ENCODE peak calls at places on chromosome 15, in ten cellular contexts. One of them, this sample, is unnamed.

GRCh38 chr15:69414702-69415161 is 583 bp downstream of the KIF23 start:
- DNase-seq in AG08395: peak; percentile 87
- DNase-seq in transverse colon: peak; percentile 20
- DNase-seq in posterior cingulate gyrus: no peak
- DNase-seq in GM03348: peak; percentile 88
- DNase-seq in lung microvascular endothelial cell: peak; percentile 78
- DNase-seq in Caki2: peak; percentile 71
- DNase-seq in effector CD4-positive, alpha-beta T cell: no peak
- DNase-seq in NCI-H2029: no peak
- DNase-seq in cardiac muscle cell: peak; percentile 95
- DNase-seq in this sample: peak; percentile 85

GRCh38 chr15:100923902-100924301 is 4.7 kb downstream of the LRRK1 start:
- DNase-seq in AG08395: no peak
- DNase-seq in transverse colon: no peak
- DNase-seq in posterior cingulate gyrus: no peak
- DNase-seq in GM03348: no peak
- DNase-seq in lung microvascular endothelial cell: no peak
- DNase-seq in Caki2: no peak
- DNase-seq in effector CD4-positive, alpha-beta T cell: no peak
- DNase-seq in NCI-H2029: no peak
- DNase-seq in cardiac muscle cell: no peak
- DNase-seq in this sample: no peak

GRCh38 chr15:70488002-70488605 is 275.3 kb downstream of the UACA start:
- DNase-seq in AG08395: peak; percentile 78
- DNase-seq in transverse colon: peak; percentile 78
- DNase-seq in posterior cingulate gyrus: peak; percentile 90
- DNase-seq in GM03348: peak; percentile 84
- DNase-seq in lung microvascular endothelial cell: peak; percentile 71
- DNase-seq in Caki2: peak; percentile 59
- DNase-seq in effector CD4-positive, alpha-beta T cell: peak; percentile 59
- DNase-seq in NCI-H2029: no peak
- DNase-seq in cardiac muscle cell: peak; percentile 85
- DNase-seq in this sample: peak; percentile 82

GRCh38 chr15:66542896-66543295 is 22.9 kb downstream of the LCTL start:
- DNase-seq in AG08395: no peak
- DNase-seq in transverse colon: no peak
- DNase-seq in posterior cingulate gyrus: no peak
- DNase-seq in GM03348: no peak
- DNase-seq in lung microvascular endothelial cell: no peak
- DNase-seq in Caki2: no peak
- DNase-seq in effector CD4-positive, alpha-beta T cell: no peak
- DNase-seq in NCI-H2029: no peak
- DNase-seq in cardiac muscle cell: no peak
- DNase-seq in this sample: no peak

GRCh38 chr15:47963265-47963664 is 157.5 kb upstream of the SLC24A5 start:
- DNase-seq in AG08395: no peak
- DNase-seq in transverse colon: no peak
- DNase-seq in posterior cingulate gyrus: no peak
- DNase-seq in GM03348: no peak
- DNase-seq in lung microvascular endothelial cell: no peak
- DNase-seq in Caki2: no peak
- DNase-seq in effector CD4-positive, alpha-beta T cell: no peak
- DNase-seq in NCI-H2029: no peak
- DNase-seq in cardiac muscle cell: no peak
- DNase-seq in this sample: no peak

GRCh38 chr15:90680371-90680935 is 36.7 kb upstream of the BLM start:
- DNase-seq in AG08395: peak; percentile 91
- DNase-seq in transverse colon: no peak
- DNase-seq in posterior cingulate gyrus: no peak
- DNase-seq in GM03348: peak; percentile 86
- DNase-seq in lung microvascular endothelial cell: peak; percentile 56
- DNase-seq in Caki2: peak; percentile 54
- DNase-seq in effector CD4-positive, alpha-beta T cell: no peak
- DNase-seq in NCI-H2029: no peak
- DNase-seq in cardiac muscle cell: peak; percentile 86
- DNase-seq in this sample: peak; percentile 80

GRCh38 chr15:58527573-58528196 is 95.9 kb downstream of the LIPC start:
- DNase-seq in AG08395: no peak
- DNase-seq in transverse colon: no peak
- DNase-seq in posterior cingulate gyrus: no peak
- DNase-seq in GM03348: no peak
- DNase-seq in lung microvascular endothelial cell: no peak
- DNase-seq in Caki2: no peak
- DNase-seq in effector CD4-positive, alpha-beta T cell: no peak
- DNase-seq in NCI-H2029: no peak
- DNase-seq in cardiac muscle cell: no peak
- DNase-seq in this sample: no peak

GRCh38 chr15:50876260-50876988 is 32.1 kb upstream of the AP4E1 start:
- DNase-seq in AG08395: no peak
- DNase-seq in transverse colon: peak; percentile 62
- DNase-seq in posterior cingulate gyrus: no peak
- DNase-seq in GM03348: no peak
- DNase-seq in lung microvascular endothelial cell: no peak
- DNase-seq in Caki2: no peak
- DNase-seq in effector CD4-positive, alpha-beta T cell: no peak
- DNase-seq in NCI-H2029: no peak
- DNase-seq in cardiac muscle cell: no peak
- DNase-seq in this sample: no peak

GRCh38 chr15:51780636-51781035 is 29.2 kb downstream of the TMOD2 start:
- DNase-seq in AG08395: no peak
- DNase-seq in transverse colon: no peak
- DNase-seq in posterior cingulate gyrus: no peak
- DNase-seq in GM03348: no peak
- DNase-seq in lung microvascular endothelial cell: no peak
- DNase-seq in Caki2: no peak
- DNase-seq in effector CD4-positive, alpha-beta T cell: no peak
- DNase-seq in NCI-H2029: no peak
- DNase-seq in cardiac muscle cell: no peak
- DNase-seq in this sample: no peak

GRCh38 chr15:45648521-45649200 is 13.8 kb downstream of the SQOR start:
- DNase-seq in AG08395: peak; percentile 47
- DNase-seq in transverse colon: no peak
- DNase-seq in posterior cingulate gyrus: no peak
- DNase-seq in GM03348: peak; percentile 44
- DNase-seq in lung microvascular endothelial cell: peak; percentile 40
- DNase-seq in Caki2: peak; percentile 57
- DNase-seq in effector CD4-positive, alpha-beta T cell: no peak
- DNase-seq in NCI-H2029: peak; percentile 18
- DNase-seq in cardiac muscle cell: peak; percentile 57
- DNase-seq in this sample: peak; percentile 55

GRCh38 chr15:35999211-35999610 is 453.2 kb upstream of the DPH6 start:
- DNase-seq in AG08395: no peak
- DNase-seq in transverse colon: no peak
- DNase-seq in posterior cingulate gyrus: no peak
- DNase-seq in GM03348: no peak
- DNase-seq in lung microvascular endothelial cell: no peak
- DNase-seq in Caki2: no peak
- DNase-seq in effector CD4-positive, alpha-beta T cell: no peak
- DNase-seq in NCI-H2029: no peak
- DNase-seq in cardiac muscle cell: no peak
- DNase-seq in this sample: no peak

GRCh38 chr15:77819841-77820728 is 187.4 kb upstream of the LINGO1 start:
- DNase-seq in AG08395: no peak
- DNase-seq in transverse colon: peak; percentile 27
- DNase-seq in posterior cingulate gyrus: peak; percentile 91
- DNase-seq in GM03348: peak; percentile 37
- DNase-seq in lung microvascular endothelial cell: no peak
- DNase-seq in Caki2: peak; percentile 56
- DNase-seq in effector CD4-positive, alpha-beta T cell: no peak
- DNase-seq in NCI-H2029: no peak
- DNase-seq in cardiac muscle cell: peak; percentile 16
- DNase-seq in this sample: peak; percentile 56

GRCh38 chr15:35723120-35723707 is 177.2 kb upstream of the DPH6 start:
- DNase-seq in AG08395: no peak
- DNase-seq in transverse colon: no peak
- DNase-seq in posterior cingulate gyrus: no peak
- DNase-seq in GM03348: no peak
- DNase-seq in lung microvascular endothelial cell: no peak
- DNase-seq in Caki2: no peak
- DNase-seq in effector CD4-positive, alpha-beta T cell: no peak
- DNase-seq in NCI-H2029: no peak
- DNase-seq in cardiac muscle cell: no peak
- DNase-seq in this sample: no peak

GRCh38 chr15:66294157-66294931 is 976 bp downstream of the DIS3L start:
- DNase-seq in AG08395: peak; percentile 80
- DNase-seq in transverse colon: peak; percentile 42
- DNase-seq in posterior cingulate gyrus: no peak
- DNase-seq in GM03348: peak; percentile 73
- DNase-seq in lung microvascular endothelial cell: peak; percentile 57
- DNase-seq in Caki2: peak; percentile 58
- DNase-seq in effector CD4-positive, alpha-beta T cell: no peak
- DNase-seq in NCI-H2029: no peak
- DNase-seq in cardiac muscle cell: peak; percentile 83
- DNase-seq in this sample: peak; percentile 63

GRCh38 chr15:65211157-65211982 is at the start of gene CILP:
- DNase-seq in AG08395: peak; percentile 28
- DNase-seq in transverse colon: no peak
- DNase-seq in posterior cingulate gyrus: no peak
- DNase-seq in GM03348: peak; percentile 50
- DNase-seq in lung microvascular endothelial cell: no peak
- DNase-seq in Caki2: no peak
- DNase-seq in effector CD4-positive, alpha-beta T cell: no peak
- DNase-seq in NCI-H2029: no peak
- DNase-seq in cardiac muscle cell: peak; percentile 71
- DNase-seq in this sample: peak; percentile 37

GRCh38 chr15:101115887-101116680 is 135.8 kb downstream of the CHSY1 start:
- DNase-seq in AG08395: peak; percentile 55
- DNase-seq in transverse colon: no peak
- DNase-seq in posterior cingulate gyrus: peak; percentile 80
- DNase-seq in GM03348: peak; percentile 78
- DNase-seq in lung microvascular endothelial cell: no peak
- DNase-seq in Caki2: no peak
- DNase-seq in effector CD4-positive, alpha-beta T cell: no peak
- DNase-seq in NCI-H2029: no peak
- DNase-seq in cardiac muscle cell: peak; percentile 89
- DNase-seq in this sample: peak; percentile 30

GRCh38 chr15:82595766-82596165 is 51.4 kb downstream of the CPEB1 start:
- DNase-seq in AG08395: no peak
- DNase-seq in transverse colon: no peak
- DNase-seq in posterior cingulate gyrus: no peak
- DNase-seq in GM03348: no peak
- DNase-seq in lung microvascular endothelial cell: no peak
- DNase-seq in Caki2: no peak
- DNase-seq in effector CD4-positive, alpha-beta T cell: no peak
- DNase-seq in NCI-H2029: no peak
- DNase-seq in cardiac muscle cell: no peak
- DNase-seq in this sample: no peak

GRCh38 chr15:71386448-71387236 is 271.4 kb downstream of the THSD4 start:
- DNase-seq in AG08395: no peak
- DNase-seq in transverse colon: no peak
- DNase-seq in posterior cingulate gyrus: no peak
- DNase-seq in GM03348: no peak
- DNase-seq in lung microvascular endothelial cell: peak; percentile 33
- DNase-seq in Caki2: no peak
- DNase-seq in effector CD4-positive, alpha-beta T cell: no peak
- DNase-seq in NCI-H2029: no peak
- DNase-seq in cardiac muscle cell: peak; percentile 30
- DNase-seq in this sample: peak; percentile 12

GRCh38 chr15:77400258-77400657 is 19.6 kb downstream of the PEAK1 start:
- DNase-seq in AG08395: no peak
- DNase-seq in transverse colon: no peak
- DNase-seq in posterior cingulate gyrus: no peak
- DNase-seq in GM03348: no peak
- DNase-seq in lung microvascular endothelial cell: no peak
- DNase-seq in Caki2: no peak
- DNase-seq in effector CD4-positive, alpha-beta T cell: no peak
- DNase-seq in NCI-H2029: no peak
- DNase-seq in cardiac muscle cell: no peak
- DNase-seq in this sample: no peak

GRCh38 chr15:94287794-94288246 is 56.5 kb downstream of the MCTP2 start:
- DNase-seq in AG08395: no peak
- DNase-seq in transverse colon: peak; percentile 43
- DNase-seq in posterior cingulate gyrus: no peak
- DNase-seq in GM03348: no peak
- DNase-seq in lung microvascular endothelial cell: no peak
- DNase-seq in Caki2: no peak
- DNase-seq in effector CD4-positive, alpha-beta T cell: no peak
- DNase-seq in NCI-H2029: no peak
- DNase-seq in cardiac muscle cell: no peak
- DNase-seq in this sample: peak; percentile 34

GRCh38 chr15:43517354-43518072 is at the start of gene MAP1A:
- DNase-seq in AG08395: peak; percentile 89
- DNase-seq in transverse colon: peak; percentile 37
- DNase-seq in posterior cingulate gyrus: peak; percentile 96
- DNase-seq in GM03348: peak; percentile 93
- DNase-seq in lung microvascular endothelial cell: peak; percentile 32
- DNase-seq in Caki2: no peak
- DNase-seq in effector CD4-positive, alpha-beta T cell: no peak
- DNase-seq in NCI-H2029: no peak
- DNase-seq in cardiac muscle cell: peak; percentile 71
- DNase-seq in this sample: no peak

GRCh38 chr15:80876034-80876433 is 96.9 kb downstream of the CEMIP start:
- DNase-seq in AG08395: no peak
- DNase-seq in transverse colon: no peak
- DNase-seq in posterior cingulate gyrus: no peak
- DNase-seq in GM03348: no peak
- DNase-seq in lung microvascular endothelial cell: no peak
- DNase-seq in Caki2: no peak
- DNase-seq in effector CD4-positive, alpha-beta T cell: no peak
- DNase-seq in NCI-H2029: no peak
- DNase-seq in cardiac muscle cell: peak; percentile 30
- DNase-seq in this sample: no peak

GRCh38 chr15:79399591-79399990 is 32.5 kb upstream of the MINAR1 start:
- DNase-seq in AG08395: no peak
- DNase-seq in transverse colon: no peak
- DNase-seq in posterior cingulate gyrus: no peak
- DNase-seq in GM03348: no peak
- DNase-seq in lung microvascular endothelial cell: no peak
- DNase-seq in Caki2: no peak
- DNase-seq in effector CD4-positive, alpha-beta T cell: no peak
- DNase-seq in NCI-H2029: no peak
- DNase-seq in cardiac muscle cell: no peak
- DNase-seq in this sample: no peak